ENCODE peak calls at places on chromosomes 5 and 9, in five cellular contexts. One of them, this sample, is unnamed. For H3K4me1, the result is how much of the 10 kb centered on the place peaks cover.

GRCh38 chr5:76691470-76692273 is 24.3 kb upstream of the F2R start:
- DNase-seq in tibial nerve: no peak
- DNase-seq in A549: no peak
- DNase-seq in HepG2: no peak
- DNase-seq in upper lobe of left lung: no peak
- DNase-seq in this sample: no peak

GRCh38 chr9:97560851-97561250 is 59.4 kb downstream of the TMOD1 start:
- DNase-seq in tibial nerve: no peak
- DNase-seq in A549: no peak
- DNase-seq in HepG2: no peak
- DNase-seq in upper lobe of left lung: no peak
- DNase-seq in this sample: no peak

GRCh38 chr5:32505718-32506117 is 61.2 kb upstream of the ZFR start:
- DNase-seq in tibial nerve: no peak
- DNase-seq in A549: no peak
- DNase-seq in HepG2: no peak
- DNase-seq in upper lobe of left lung: no peak
- DNase-seq in this sample: no peak

GRCh38 chr9:113763429-113763828 is 112.7 kb upstream of the ZNF618 start:
- DNase-seq in tibial nerve: no peak
- DNase-seq in A549: no peak
- DNase-seq in HepG2: no peak
- DNase-seq in upper lobe of left lung: no peak
- DNase-seq in this sample: no peak

GRCh38 chr9:86655147-86655546 is 292.2 kb downstream of the GAS1 start:
- DNase-seq in tibial nerve: no peak
- DNase-seq in A549: no peak
- DNase-seq in HepG2: no peak
- DNase-seq in upper lobe of left lung: no peak
- DNase-seq in this sample: no peak

GRCh38 chr9:119689879-119690278 is 320.6 kb upstream of the BRINP1 start:
- DNase-seq in tibial nerve: no peak
- DNase-seq in A549: no peak
- DNase-seq in HepG2: no peak
- DNase-seq in upper lobe of left lung: no peak
- DNase-seq in this sample: no peak

GRCh38 chr9:73613092-73613701 is 461.5 kb downstream of the ANXA1 start:
- DNase-seq in tibial nerve: no peak
- DNase-seq in A549: no peak
- DNase-seq in HepG2: no peak
- DNase-seq in upper lobe of left lung: no peak
- DNase-seq in this sample: no peak

GRCh38 chr9:133116346-133117231 is 4.5 kb downstream of the RALGDS start:
- DNase-seq in tibial nerve: no peak
- DNase-seq in A549: no peak
- DNase-seq in HepG2: no peak
- DNase-seq in upper lobe of left lung: peak
- DNase-seq in this sample: no peak

GRCh38 chr5:58330781-58331180 is 129.1 kb downstream of the PLK2 start:
- DNase-seq in tibial nerve: no peak
- DNase-seq in A549: no peak
- DNase-seq in HepG2: no peak
- DNase-seq in upper lobe of left lung: no peak
- DNase-seq in this sample: no peak

GRCh38 chr5:1477341-1477740 is 32.1 kb upstream of the SLC6A3 start:
- DNase-seq in tibial nerve: peak
- DNase-seq in A549: no peak
- DNase-seq in HepG2: no peak
- DNase-seq in upper lobe of left lung: no peak
- DNase-seq in this sample: peak

GRCh38 chr9:35705372-35705771 is 15.6 kb upstream of the TPM2 start:
- DNase-seq in tibial nerve: no peak
- DNase-seq in A549: no peak
- DNase-seq in HepG2: no peak
- DNase-seq in upper lobe of left lung: peak
- DNase-seq in this sample: no peak

GRCh38 chr5:79488775-79489174 is 25.2 kb downstream of the HOMER1 start:
- DNase-seq in tibial nerve: no peak
- DNase-seq in A549: no peak
- DNase-seq in HepG2: no peak
- DNase-seq in upper lobe of left lung: no peak
- DNase-seq in this sample: no peak

GRCh38 chr5:103174147-103174546 is 54.0 kb downstream of the PPIP5K2 start:
- DNase-seq in tibial nerve: no peak
- DNase-seq in A549: no peak
- DNase-seq in HepG2: no peak
- DNase-seq in upper lobe of left lung: no peak
- DNase-seq in this sample: no peak
- TF ChIP-seq POLR2A in tibial nerve: no peak
- TF ChIP-seq POLR2A in A549: no peak
- TF ChIP-seq POLR2A in HepG2: no peak
- TF ChIP-seq POLR2A in upper lobe of left lung: no peak
- TF ChIP-seq POLR2A in this sample: no peak

GRCh38 chr9:90005388-90005787 is 400.6 kb downstream of the GADD45G start:
- DNase-seq in tibial nerve: no peak
- DNase-seq in A549: no peak
- DNase-seq in HepG2: no peak
- DNase-seq in upper lobe of left lung: no peak
- DNase-seq in this sample: no peak
- H3K4me1 ChIP-seq in tibial nerve: under half
- H3K4me1 ChIP-seq in A549: under half
- H3K4me1 ChIP-seq in HepG2: under half
- H3K4me1 ChIP-seq in upper lobe of left lung: under half
- H3K4me1 ChIP-seq in this sample: half or more

GRCh38 chr5:112978836-112979235 is 2.2 kb downstream of the DCP2 start:
- DNase-seq in tibial nerve: no peak
- DNase-seq in A549: no peak
- DNase-seq in HepG2: no peak
- DNase-seq in upper lobe of left lung: no peak
- DNase-seq in this sample: no peak

GRCh38 chr5:112975721-112976431 is 722 bp upstream of the DCP2 start:
- DNase-seq in tibial nerve: no peak
- DNase-seq in A549: no peak
- DNase-seq in HepG2: no peak
- DNase-seq in upper lobe of left lung: no peak
- DNase-seq in this sample: no peak

GRCh38 chr5:112974901-112975300 is 1.7 kb upstream of the DCP2 start:
- DNase-seq in tibial nerve: no peak
- DNase-seq in A549: no peak
- DNase-seq in HepG2: no peak
- DNase-seq in upper lobe of left lung: no peak
- DNase-seq in this sample: no peak

GRCh38 chr5:112977440-112977861 is 853 bp downstream of the DCP2 start:
- DNase-seq in tibial nerve: no peak
- DNase-seq in A549: no peak
- DNase-seq in HepG2: no peak
- DNase-seq in upper lobe of left lung: no peak
- DNase-seq in this sample: no peak

GRCh38 chr5:112976432-112977309 is at the start of gene DCP2:
- DNase-seq in tibial nerve: peak
- DNase-seq in A549: peak
- DNase-seq in HepG2: peak
- DNase-seq in upper lobe of left lung: peak
- DNase-seq in this sample: peak
- TF ChIP-seq POLR2A in tibial nerve: peak
- TF ChIP-seq POLR2A in A549: peak
- TF ChIP-seq POLR2A in HepG2: peak
- TF ChIP-seq POLR2A in upper lobe of left lung: peak
- TF ChIP-seq POLR2A in this sample: peak

GRCh38 chr5:143362828-143363227 is 40.7 kb downstream of the NR3C1 start:
- DNase-seq in tibial nerve: no peak
- DNase-seq in A549: no peak
- DNase-seq in HepG2: peak
- DNase-seq in upper lobe of left lung: no peak
- DNase-seq in this sample: no peak
- H3K4me1 ChIP-seq in tibial nerve: under half
- H3K4me1 ChIP-seq in A549: half or more
- H3K4me1 ChIP-seq in HepG2: under half
- H3K4me1 ChIP-seq in upper lobe of left lung: under half
- H3K4me1 ChIP-seq in this sample: half or more

DNA sequence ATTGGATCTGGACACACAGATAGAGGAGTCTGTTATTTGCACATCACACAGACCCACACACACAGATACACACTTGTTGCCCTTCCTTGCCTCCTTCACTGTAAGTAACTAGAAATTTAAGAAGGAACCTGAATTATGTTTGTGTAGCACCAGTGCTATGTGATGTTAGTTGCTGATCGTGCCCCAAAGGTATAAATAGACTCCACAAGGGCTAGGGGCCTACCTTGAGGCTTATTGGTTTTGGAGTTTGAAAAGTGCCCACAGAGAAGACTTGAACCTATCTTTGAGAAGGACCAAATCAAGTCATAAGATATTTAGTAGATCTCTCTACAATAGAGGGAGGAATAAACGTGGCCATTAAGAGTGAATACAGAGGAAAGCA is 8.8 kb upstream of the TGFBI start:
- DNase-seq in tibial nerve: no peak
- DNase-seq in A549: no peak
- DNase-seq in HepG2: no peak
- DNase-seq in upper lobe of left lung: no peak
- DNase-seq in this sample: no peak
- TF ChIP-seq POLR2A in tibial nerve: no peak
- TF ChIP-seq POLR2A in A549: no peak
- TF ChIP-seq POLR2A in HepG2: no peak
- TF ChIP-seq POLR2A in upper lobe of left lung: no peak
- TF ChIP-seq POLR2A in this sample: no peak